ENCODE peak calls at places on chromosome 21, in five cellular contexts. T is CD8-positive, alpha-beta memory T cell; W is upper lobe of right lung; O is heart left ventricle; P is PC-9. N is an unnamed sample.

GRCh38 chr21:15894596-15894995 is 164.8 kb downstream of the USP25 start:
- DNase-seq in T (no peak), P (no peak), O (no peak), W (no peak), N (no peak)

GRCh38 chr21:31136891-31137290 is 98.6 kb upstream of the KRTAP19-8 start:
- DNase-seq in O (no peak), P (no peak), W (no peak), T (no peak), N (no peak)

GRCh38 chr21:24895885-24896734 is 711.2 kb downstream of the MRPL39 start:
- DNase-seq in O (no peak), T (no peak), W (no peak), P (no peak), N (peak; percentile 13)

GRCh38 chr21:14836950-14837349 is 227.8 kb downstream of the NRIP1 start:
- DNase-seq in W (no peak), T (no peak), O (no peak), P (no peak), N (no peak)

GRCh38 chr21:41706263-41706639 is 60.6 kb downstream of the RIPK4 start:
- DNase-seq in W (no peak), O (no peak), P (no peak), T (no peak), N (no peak)

GRCh38 chr21:28944296-28944695 is 48.4 kb downstream of the LTN1 start:
- DNase-seq in O (no peak), P (no peak), T (no peak), W (no peak), N (no peak)

GRCh38 chr21:16302851-16303282 is 573.1 kb downstream of the USP25 start:
- DNase-seq in P (no peak), W (no peak), O (peak; percentile 45), T (no peak), N (no peak)

GRCh38 chr21:34888569-34889286 is 160.4 kb downstream of the RUNX1 start:
- DNase-seq in O (peak; percentile 93), P (peak; percentile 78), W (peak; percentile 98), T (peak; percentile 74), N (peak; percentile 94)

GRCh38 chr21:14482165-14482564 is 64.0 kb downstream of the SAMSN1 start:
- DNase-seq in W (no peak), T (peak; percentile 33), P (no peak), O (peak; percentile 8), N (no peak)

GRCh38 chr21:24590261-24590660 is 1017.0 kb downstream of the MRPL39 start:
- DNase-seq in W (no peak), T (no peak), P (no peak), O (no peak), N (no peak)

GRCh38 chr21:42533306-42533962 is 19.8 kb downstream of the SLC37A1 start:
- DNase-seq in P (no peak), O (no peak), W (no peak), T (no peak), N (no peak)

GRCh38 chr21:24148461-24148860 is 1458.8 kb downstream of the MRPL39 start:
- DNase-seq in T (no peak), O (no peak), W (no peak), P (no peak), N (no peak)

GRCh38 chr21:18549214-18549905 is 145.8 kb upstream of the TMPRSS15 start:
- DNase-seq in P (no peak), O (no peak), W (no peak), T (no peak), N (no peak)

GRCh38 chr21:32549861-32550260 is 35.5 kb downstream of the TCP10L start:
- DNase-seq in T (no peak), O (no peak), P (no peak), W (no peak), N (no peak)

GRCh38 chr21:14382486-14382834 is 486 bp downstream of the HSPA13 start:
- DNase-seq in P (no peak), T (no peak), W (no peak), O (peak; percentile 8), N (peak; percentile 33)

GRCh38 chr21:41792711-41793110 is 25.9 kb upstream of the RIPK4 start:
- DNase-seq in T (no peak), P (no peak), O (no peak), W (no peak), N (no peak)

GRCh38 chr21:24693779-24694178 is 913.5 kb downstream of the MRPL39 start:
- DNase-seq in T (no peak), O (no peak), P (no peak), W (no peak), N (no peak)

GRCh38 chr21:37257526-37257966 is 9.6 kb downstream of the VPS26C start:
- DNase-seq in T (peak; percentile 51), P (no peak), O (peak; percentile 13), W (peak; percentile 71), N (peak; percentile 65)

GRCh38 chr21:42373908-42374455 is 7.6 kb upstream of the TFF1 start:
- DNase-seq in T (no peak), P (no peak), O (no peak), W (no peak), N (no peak)

GRCh38 chr21:42395302-42395701 is 550 bp downstream of the TMPRSS3 start:
- DNase-seq in W (peak; percentile 28), T (no peak), P (no peak), O (no peak), N (no peak)

GRCh38 chr21:42238185-42238934 is 19.4 kb downstream of the ABCG1 start:
- DNase-seq in P (peak; percentile 36), O (no peak), T (peak; percentile 84), W (no peak), N (no peak)

GRCh38 chr21:29637553-29637952 is 302.2 kb downstream of the GRIK1 start:
- DNase-seq in P (no peak), T (no peak), O (no peak), W (no peak), N (no peak)

GRCh38 chr21:31218830-31219608 is 125.0 kb downstream of the TIAM1 start:
- DNase-seq in P (peak; percentile 89), W (no peak), T (no peak), O (peak; percentile 16), N (no peak)

GRCh38 chr21:46421756-46422555 is 36.7 kb upstream of the DIP2A start:
- DNase-seq in P (no peak), T (no peak), W (no peak), O (no peak), N (no peak)
- H3K36me3 ChIP-seq in P (no peaks in the 10 kb centered on the region), T (no peaks in the 10 kb centered on the region), W (peaks cover 46% of the 10 kb centered on the region), O (no peaks in the 10 kb centered on the region), N (no peaks in the 10 kb centered on the region)

GRCh38 chr21:44871576-44872265 is 1.8 kb downstream of the PTTG1IP start:
- DNase-seq in P (peak; percentile 78), O (no peak), T (no peak), W (peak; percentile 63), N (no peak)

GRCh38 chr21:44867999-44868700 is 5.3 kb downstream of the PTTG1IP start:
- DNase-seq in O (no peak), T (peak; percentile 60), W (peak; percentile 40), P (no peak), N (no peak)

GRCh38 chr21:44870748-44871495 is 2.6 kb downstream of the PTTG1IP start:
- DNase-seq in T (peak; percentile 32), P (peak; percentile 62), W (peak; percentile 67), O (peak; percentile 67), N (no peak)

GRCh38 chr21:44868707-44869106 is 4.8 kb downstream of the PTTG1IP start:
- DNase-seq in O (no peak), W (peak; percentile 8), P (no peak), T (no peak), N (no peak)

GRCh38 chr21:44869860-44870747 is 3.4 kb downstream of the PTTG1IP start:
- DNase-seq in O (peak; percentile 54), T (no peak), P (peak; percentile 92), W (peak; percentile 52), N (peak; percentile 89)
- H3K4me3 ChIP-seq in O (peak overlapping the region; percentile 14), T (peak overlapping the region; percentile 0), P (peak overlapping the region; percentile 75), W (peak overlapping the region; percentile 12), N (peak overlapping the region; percentile 8)

DNA sequence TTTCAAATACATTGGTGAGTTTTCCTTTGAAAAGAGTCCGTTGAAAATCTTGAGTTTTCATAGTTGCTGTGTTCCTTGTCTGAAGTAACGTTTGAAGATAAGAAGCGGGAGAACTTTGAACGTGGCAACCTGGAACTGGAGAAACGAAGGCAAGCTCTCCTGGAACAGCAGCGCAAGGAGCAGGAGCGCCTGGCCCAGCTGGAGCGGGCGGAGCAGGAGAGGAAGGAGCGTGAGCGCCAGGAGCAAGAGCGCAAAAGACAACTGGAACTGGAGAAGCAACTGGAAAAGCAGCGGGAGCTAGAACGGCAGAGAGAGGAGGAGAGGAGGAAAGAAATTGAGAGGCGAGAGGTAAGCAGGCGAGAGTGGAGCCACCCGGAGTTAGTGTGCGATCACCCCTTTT is 129.7 kb downstream of the ITSN1 start:
- DNase-seq in W (no peak), P (no peak), T (no peak), O (no peak), N (no peak)
- H3K36me3 ChIP-seq in W (peaks cover 6% of the 10 kb centered on the region), P (no peaks in the 10 kb centered on the region), T (no peaks in the 10 kb centered on the region), O (no peaks in the 10 kb centered on the region), N (peaks cover 1% of the 10 kb centered on the region)

DNA sequence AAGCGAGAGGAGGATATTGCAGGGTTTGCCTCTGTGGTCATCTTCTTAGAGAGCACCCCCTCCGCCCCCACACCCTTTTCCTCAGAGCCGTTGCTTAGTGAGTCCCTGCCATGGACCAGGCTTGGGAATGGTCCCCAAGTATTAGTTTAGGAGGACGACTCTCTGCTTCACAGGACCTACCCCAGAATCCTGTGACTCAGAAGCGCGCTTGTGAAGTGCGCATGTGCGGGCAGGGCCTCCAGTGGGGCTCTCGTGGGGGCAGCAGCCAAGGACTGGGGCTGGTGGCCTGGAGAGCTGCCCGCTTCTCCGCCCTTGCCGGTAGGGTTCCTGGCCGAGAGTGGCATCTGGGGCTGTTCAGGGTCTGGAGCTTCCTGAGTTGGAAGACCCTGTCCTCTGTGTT is 37.3 kb upstream of the HMGN1 start:
- DNase-seq in T (no peak), P (no peak), W (peak; percentile 73), O (no peak), N (peak; percentile 48)
- H3K4me3 ChIP-seq in T (no peak overlapping the region), P (no peak overlapping the region), W (peak overlapping the region; percentile 46), O (peak overlapping the region; percentile 46), N (peak overlapping the region; percentile 22)

DNA sequence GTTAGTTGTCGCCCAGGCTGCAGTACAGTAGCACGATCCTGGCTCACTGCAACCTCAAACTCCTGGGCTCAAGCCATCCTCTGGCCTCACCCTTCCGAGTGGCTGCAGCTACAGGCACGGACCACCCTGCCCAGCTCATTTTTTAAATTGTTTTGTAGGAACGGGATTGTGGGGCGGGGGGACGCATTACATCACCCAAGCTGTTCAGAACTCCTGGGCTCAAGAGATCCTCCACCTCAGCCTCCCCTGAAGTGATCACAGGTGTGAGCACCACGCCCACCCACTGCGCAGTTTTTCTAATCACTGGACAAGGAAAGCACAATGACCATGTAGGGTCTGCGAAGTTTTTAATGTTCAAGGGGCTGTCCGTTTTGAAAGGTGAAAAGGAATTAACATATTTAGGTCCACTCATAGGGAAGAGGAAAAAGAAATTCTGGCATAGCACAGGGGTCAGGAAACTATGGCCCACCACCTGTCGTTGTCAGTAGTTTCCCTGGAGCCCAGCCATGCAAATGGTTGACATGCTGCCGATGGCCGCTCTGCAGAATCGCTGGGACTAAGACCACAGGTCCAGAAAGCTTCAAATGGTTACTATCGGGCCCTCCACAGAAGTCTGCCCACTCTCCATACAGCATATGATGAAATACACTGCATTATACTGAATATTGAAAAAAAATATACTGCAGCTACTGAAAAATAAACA is 26.0 kb downstream of the SETD4 start:
- DNase-seq in O (no peak), P (no peak), T (no peak), W (no peak), N (no peak)
- H3K36me3 ChIP-seq in O (no peaks in the 10 kb centered on the region), P (no peaks in the 10 kb centered on the region), T (peaks cover 5% of the 10 kb centered on the region), W (peaks cover 40% of the 10 kb centered on the region), N (no peaks in the 10 kb centered on the region)

GRCh38 chr21:43917515-43918384 is 52.7 kb downstream of the AGPAT3 start:
- DNase-seq in P (no peak), T (peak; percentile 17), W (peak; percentile 37), O (no peak), N (no peak)
- H3K4me3 ChIP-seq in P (no peak overlapping the region), T (peak overlapping the region; percentile 40), W (no peak overlapping the region), O (peak overlapping the region; percentile 34), N (no peak overlapping the region)

GRCh38 chr21:46393451-46393940 is 65.2 kb upstream of the DIP2A start:
- DNase-seq in T (no peak), O (no peak), P (no peak), W (no peak), N (no peak)
- H3K36me3 ChIP-seq in T (peaks cover 8% of the 10 kb centered on the region), O (no peaks in the 10 kb centered on the region), P (no peaks in the 10 kb centered on the region), W (peaks cover 52% of the 10 kb centered on the region), N (no peaks in the 10 kb centered on the region)

N was measured in Caco-2.